ENCODE peak calls at places on chromosomes 5 and 9, in ten cellular contexts. O is colonic mucosa, I is endothelial cell of umbilical vein, A is heart right ventricle, R is GM12865, Y is kidney, C is aorta, Z is lower lobe of right lung, Q is lower leg skin, V is left lung. U is an unnamed sample.

GRCh38 chr5:174327317-174327864 is 281.9 kb downstream of the NSG2 start:
- DNase-seq in O (peak), I (no peak), A (peak), R (peak), Y (no peak), C (peak), Z (peak), Q (no peak), V (no peak), U (peak)

GRCh38 chr9:124371183-124371582 is 44.1 kb downstream of the PSMB7 start:
- DNase-seq in O (no peak), I (no peak), A (no peak), R (no peak), Y (no peak), C (no peak), Z (no peak), Q (no peak), V (no peak), U (peak)

GRCh38 chr5:128199104-128199503 is 115.5 kb downstream of the SLC12A2 start:
- DNase-seq in O (no peak), I (peak), A (no peak), R (no peak), Y (no peak), C (no peak), Z (no peak), Q (no peak), V (no peak), U (peak)

GRCh38 chr5:26894719-26895263 is 143.6 kb downstream of the CDH9 start:
- DNase-seq in O (no peak), I (no peak), A (no peak), R (no peak), Y (no peak), C (no peak), Z (no peak), Q (no peak), V (no peak), U (no peak)

GRCh38 chr5:122156724-122157325 is 27.5 kb downstream of the ZNF474 start:
- DNase-seq in O (no peak), I (peak), A (no peak), R (peak), Y (no peak), C (no peak), Z (no peak), Q (no peak), V (no peak), U (peak)

GRCh38 chr5:657570-657969 is 35.6 kb downstream of the TPPP start:
- DNase-seq in O (no peak), I (peak), A (no peak), R (no peak), Y (peak), C (peak), Z (peak), Q (no peak), V (no peak), U (peak)

GRCh38 chr9:3880851-3881250 is 355.1 kb upstream of the RFX3 start:
- DNase-seq in O (no peak), I (no peak), A (no peak), R (no peak), Y (no peak), C (no peak), Z (no peak), Q (no peak), V (no peak), U (peak)

GRCh38 chr5:142838845-142839244 is 68.7 kb downstream of the ARHGAP26 start:
- DNase-seq in O (no peak), I (no peak), A (no peak), R (no peak), Y (no peak), C (no peak), Z (no peak), Q (no peak), V (no peak), U (no peak)

GRCh38 chr5:181245427-181246275 is 1.9 kb upstream of the RACK1 start:
- DNase-seq in O (no peak), I (no peak), A (no peak), R (no peak), Y (peak), C (peak), Z (no peak), Q (no peak), V (no peak), U (no peak)

GRCh38 chr5:168227001-168227400 is 64.4 kb upstream of the WWC1 start:
- DNase-seq in O (no peak), I (peak), A (no peak), R (no peak), Y (no peak), C (no peak), Z (no peak), Q (no peak), V (no peak), U (no peak)

GRCh38 chr5:139649082-139649991 is 1.2 kb downstream of the CXXC5 start:
- DNase-seq in O (no peak), I (no peak), A (no peak), R (peak), Y (peak), C (peak), Z (peak), Q (no peak), V (peak), U (no peak)

GRCh38 chr9:21764736-21765245 is 37.6 kb upstream of the MTAP start:
- DNase-seq in O (no peak), I (no peak), A (no peak), R (no peak), Y (no peak), C (no peak), Z (no peak), Q (no peak), V (no peak), U (peak)
- H3K4me3 ChIP-seq in O (no peak), I (no peak), A (no peak), R (no peak), Y (no peak), C (no peak), Z (no peak), Q (no peak), V (no peak), U (no peak)

DNA sequence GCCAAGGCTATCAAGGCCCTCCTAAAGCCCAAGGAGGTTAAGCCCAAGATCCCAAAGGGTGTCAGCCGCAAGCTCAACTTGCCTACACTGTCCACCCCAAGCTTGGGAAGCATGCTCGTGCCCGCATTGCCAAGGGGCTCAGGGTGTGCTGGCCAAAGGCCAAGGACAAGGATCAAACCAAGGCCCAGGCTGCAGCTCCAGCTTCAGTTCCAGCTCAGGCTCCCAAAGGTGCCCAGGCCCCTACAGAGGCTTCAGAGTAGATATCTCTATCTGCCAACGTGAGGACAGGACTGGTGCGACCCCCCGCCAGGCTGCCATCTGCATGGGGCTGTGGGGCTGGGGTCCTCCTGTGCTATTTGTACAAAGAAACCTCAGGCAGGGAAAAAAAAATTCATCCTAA is 3.3 kb downstream of the HOMER1 start:
- DNase-seq in O (no peak), I (no peak), A (peak), R (no peak), Y (no peak), C (no peak), Z (no peak), Q (no peak), V (no peak), U (no peak)
- H3K4me3 ChIP-seq in O (no peak), I (no peak), A (peak), R (no peak), Y (no peak), C (no peak), Z (no peak), Q (no peak), V (no peak), U (peak)

DNA sequence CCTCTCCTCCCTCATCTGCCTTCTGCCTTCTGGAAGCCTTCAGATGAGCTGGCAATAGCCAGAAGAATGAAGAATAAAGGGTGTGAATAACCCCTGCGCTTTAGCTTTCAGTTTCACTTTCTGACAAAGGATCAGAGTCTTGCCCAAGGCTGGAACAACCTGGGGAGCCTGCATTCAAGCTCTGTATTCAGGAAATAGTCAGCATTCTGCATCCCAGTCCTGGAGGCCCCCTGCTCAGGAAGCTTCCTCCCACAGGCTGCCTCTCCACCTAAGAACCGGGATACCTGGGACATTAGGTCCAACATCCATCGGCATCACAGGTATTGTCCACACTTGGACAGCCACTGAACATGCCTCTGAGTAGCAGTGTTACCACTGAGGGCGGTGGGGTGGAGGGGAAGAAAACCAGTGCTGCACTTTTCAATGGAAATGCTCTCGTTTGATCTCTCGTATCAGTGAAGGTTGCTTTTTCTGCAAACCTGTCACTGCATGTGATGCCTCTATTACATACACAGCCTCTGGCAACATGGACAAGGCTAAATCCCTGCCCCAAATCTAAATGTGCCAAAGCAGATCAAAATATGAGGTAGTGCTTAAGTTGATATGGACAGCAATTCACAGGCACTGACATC is 39.8 kb upstream of the ACO1 start:
- DNase-seq in O (no peak), I (peak), A (no peak), R (no peak), Y (no peak), C (no peak), Z (no peak), Q (no peak), V (no peak), U (peak)
- H3K4me3 ChIP-seq in O (no peak), I (no peak), A (no peak), R (no peak), Y (no peak), C (no peak), Z (no peak), Q (no peak), V (no peak), U (peak)

GRCh38 chr5:147788023-147788422 is 5.5 kb upstream of the JAKMIP2 start:
- DNase-seq in O (no peak), I (no peak), A (no peak), R (no peak), Y (no peak), C (no peak), Z (no peak), Q (no peak), V (no peak), U (no peak)

GRCh38 chr5:147780924-147781530 is 1.5 kb downstream of the JAKMIP2 start:
- DNase-seq in O (no peak), I (no peak), A (no peak), R (no peak), Y (no peak), C (no peak), Z (no peak), Q (no peak), V (no peak), U (no peak)

GRCh38 chr5:147784596-147784995 is 2.1 kb upstream of the JAKMIP2 start:
- DNase-seq in O (no peak), I (no peak), A (no peak), R (no peak), Y (no peak), C (no peak), Z (no peak), Q (no peak), V (no peak), U (no peak)

GRCh38 chr5:147786115-147786514 is 3.6 kb upstream of the JAKMIP2 start:
- DNase-seq in O (no peak), I (no peak), A (no peak), R (no peak), Y (no peak), C (no peak), Z (no peak), Q (no peak), V (no peak), U (no peak)

DNA sequence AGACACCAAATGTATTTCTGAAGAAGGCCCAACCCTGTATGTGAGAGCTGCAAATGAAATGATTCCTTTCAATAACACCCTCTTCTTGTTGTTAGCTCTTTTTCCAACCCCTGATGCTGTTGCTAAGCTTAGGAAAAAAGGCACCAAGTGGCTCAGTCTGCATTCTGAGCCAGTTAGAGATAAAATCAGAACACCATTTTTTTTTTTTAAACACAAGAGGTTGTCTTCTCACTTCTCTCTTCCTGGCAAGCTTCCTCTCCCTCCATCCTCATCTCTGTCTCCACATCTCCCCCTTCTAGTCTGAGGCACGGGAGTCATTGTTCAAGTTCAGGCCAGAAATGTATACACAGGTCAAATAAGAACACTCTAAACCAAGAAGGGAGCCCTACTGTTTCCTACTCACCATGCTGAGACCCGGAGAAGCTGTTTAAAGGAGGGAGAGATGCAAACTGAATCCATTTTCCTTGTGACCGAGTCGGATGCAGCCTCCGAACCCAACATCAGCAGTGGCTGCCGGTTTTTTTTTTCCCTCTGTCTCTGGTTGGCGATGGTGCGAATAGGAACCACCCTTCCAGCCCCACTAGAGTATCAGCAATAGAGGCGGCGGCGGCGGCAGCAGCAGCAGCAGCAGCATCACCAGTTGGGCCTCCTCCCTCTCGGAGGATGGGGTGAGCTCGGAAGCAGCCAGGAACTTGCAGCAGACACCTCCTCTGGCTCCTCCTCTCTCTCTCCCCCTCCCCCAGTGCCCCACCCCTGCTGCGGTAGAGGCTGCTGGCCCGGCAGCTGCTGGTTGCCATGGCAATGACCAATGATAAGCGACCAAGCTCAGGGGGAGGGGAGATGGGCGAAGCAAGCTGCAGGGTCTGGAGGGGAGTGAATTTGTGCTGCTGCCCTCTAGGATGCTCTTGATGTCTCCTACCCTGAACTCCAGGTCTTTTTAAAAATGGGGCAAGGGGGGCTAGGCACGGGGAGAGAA is at the start of gene JAKMIP2:
- DNase-seq in O (peak), I (no peak), A (peak), R (peak), Y (peak), C (peak), Z (peak), Q (peak), V (peak), U (peak)
- H3K4me3 ChIP-seq in O (no peak), I (no peak), A (peak), R (no peak), Y (no peak), C (no peak), Z (peak), Q (no peak), V (peak), U (peak)

GRCh38 chr9:7209051-7209450 is 451.3 kb downstream of the KDM4C start:
- DNase-seq in O (no peak), I (no peak), A (no peak), R (no peak), Y (no peak), C (no peak), Z (no peak), Q (no peak), V (no peak), U (no peak)
- H3K4me3 ChIP-seq in O (no peak), I (no peak), A (no peak), R (no peak), Y (no peak), C (no peak), Z (peak), Q (no peak), V (peak), U (no peak)